ENCODE peak calls at places on chromosome 11, in seven cellular contexts. S, H, N, F, B, L and K are unnamed samples.

GRCh38 chr11:11586465-11586864 is 35.3 kb downstream of the GALNT18 start:
- DNase-seq in S (no peak), H (no peak), N (no peak), F (no peak), B (no peak), L (no peak), K (peak; percentile 50)

GRCh38 chr11:11582261-11582701 is 39.5 kb downstream of the GALNT18 start:
- DNase-seq in S (no peak), H (no peak), N (peak; percentile 49), F (no peak), B (no peak), L (no peak), K (no peak)

GRCh38 chr11:129143335-129143734 is 48.8 kb downstream of the ARHGAP32 start:
- DNase-seq in S (peak; percentile 81), H (peak; percentile 97), N (peak; percentile 92), F (no peak), B (peak; percentile 81), L (peak; percentile 80), K (no peak)

GRCh38 chr11:64103377-64103985 is 62.4 kb downstream of the MACROD1 start:
- DNase-seq in S (no peak), H (no peak), N (no peak), F (no peak), B (no peak), L (no peak), K (no peak)

GRCh38 chr11:127042445-127042844 is 41.9 kb upstream of the KIRREL3 start:
- DNase-seq in S (no peak), H (no peak), N (no peak), F (no peak), B (no peak), L (no peak), K (no peak)

GRCh38 chr11:124892750-124893454 is 4.8 kb downstream of the ROBO4 start:
- DNase-seq in S (no peak), H (no peak), N (peak; percentile 67), F (no peak), B (no peak), L (no peak), K (no peak)

GRCh38 chr11:96105197-96105895 is 181.4 kb upstream of the MTMR2 start:
- DNase-seq in S (no peak), H (peak; percentile 59), N (no peak), F (no peak), B (no peak), L (no peak), K (no peak)

GRCh38 chr11:70073188-70073817 is 4.8 kb upstream of the ANO1 start:
- DNase-seq in S (no peak), H (no peak), N (no peak), F (no peak), B (no peak), L (peak; percentile 57), K (no peak)

GRCh38 chr11:6622261-6623171 is 3.3 kb upstream of the TPP1 start:
- DNase-seq in S (no peak), H (no peak), N (no peak), F (no peak), B (no peak), L (no peak), K (no peak)

GRCh38 chr11:75814686-75815344 is at the start of gene UVRAG:
- DNase-seq in S (peak; percentile 99), H (peak; percentile 99), N (peak; percentile 100), F (peak; percentile 98), B (peak; percentile 98), L (peak; percentile 99), K (peak; percentile 100)
- TF ChIP-seq CTCF in S (no peak), H (no peak), N (no peak), F (no peak), B (peak; percentile 17), L (no peak), K (peak; percentile 22)

DNA sequence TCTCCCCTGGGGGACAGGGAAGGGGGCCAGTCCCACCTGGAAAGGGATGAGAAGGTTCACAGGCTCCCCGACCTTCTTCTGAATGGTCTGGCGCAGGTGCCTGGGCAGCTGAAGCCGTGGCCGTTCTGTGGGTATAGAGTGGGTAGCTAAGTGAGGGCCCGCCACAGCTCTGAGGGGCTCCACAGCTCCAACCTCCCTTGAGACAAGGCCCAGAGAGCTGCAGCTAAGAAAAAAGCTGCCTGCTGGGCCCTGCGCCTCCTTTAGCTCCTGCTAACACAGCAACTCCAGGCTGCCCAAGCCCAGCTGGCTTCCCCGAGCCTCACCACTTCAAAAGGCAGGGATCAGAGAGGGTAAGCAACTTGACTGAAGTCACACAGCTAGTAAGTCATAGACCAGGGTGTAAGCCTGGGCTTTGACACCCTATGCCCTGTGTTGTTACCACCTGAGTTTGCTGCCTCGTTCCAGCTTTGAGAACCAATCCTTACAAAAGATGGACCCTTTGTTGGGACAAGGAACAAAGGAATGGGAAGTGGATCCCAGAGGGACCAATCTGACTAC is 18.5 kb downstream of the MYBPC3 start:
- DNase-seq in S (no peak), H (no peak), N (no peak), F (no peak), B (no peak), L (no peak), K (no peak)
- TF ChIP-seq POLR2AphosphoS5 in S (no peak), H (no peak), N (no peak), F (no peak), B (no peak), L (no peak), K (no peak)

DNA sequence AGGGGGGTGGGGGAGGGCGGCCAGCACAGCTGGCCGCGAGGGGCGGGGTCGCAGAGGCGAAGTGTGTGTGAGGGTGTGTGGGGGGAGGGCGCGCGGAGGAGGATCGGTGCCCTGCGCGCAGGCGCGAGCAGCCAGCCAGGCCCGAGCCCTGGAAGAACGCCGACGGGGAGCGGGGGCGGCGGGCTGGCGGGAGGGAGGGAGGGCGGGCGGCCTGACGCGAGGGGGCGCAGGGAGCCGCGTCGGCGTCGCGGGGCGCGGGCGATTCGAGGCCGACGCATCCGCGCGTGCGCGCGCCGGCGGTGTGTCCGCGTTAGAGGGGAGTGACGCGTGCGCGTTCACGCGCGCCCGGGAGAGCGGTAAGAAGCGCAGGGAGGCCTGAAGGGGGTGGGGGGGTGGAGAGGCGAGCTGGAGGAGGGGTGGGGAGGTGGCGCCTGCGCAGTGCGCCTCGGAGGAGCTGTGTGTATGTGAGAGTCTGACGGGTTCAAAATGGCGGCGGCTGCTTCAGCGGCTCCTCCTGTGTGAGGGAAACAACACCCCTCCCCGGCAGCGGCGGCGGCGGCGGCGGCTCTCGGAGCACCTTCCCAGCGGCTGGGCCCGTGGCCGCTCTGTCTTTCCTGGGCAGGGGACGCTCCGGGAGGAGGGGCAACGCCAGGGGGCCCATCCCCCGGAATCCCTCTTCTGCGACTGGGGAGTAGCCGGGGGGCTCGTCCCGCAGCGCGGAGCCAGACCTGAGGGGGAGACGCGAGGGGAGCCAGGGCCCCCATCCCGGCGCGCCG is at the start of gene KDM2A:
- DNase-seq in S (peak; percentile 99), H (peak; percentile 93), N (peak; percentile 99), F (peak; percentile 100), B (peak; percentile 99), L (peak; percentile 99), K (peak; percentile 100)
- TF ChIP-seq CTCF in S (peak; percentile 15), H (peak; percentile 47), N (no peak), F (peak; percentile 49), B (no peak), L (no peak), K (peak; percentile 31)

DNA sequence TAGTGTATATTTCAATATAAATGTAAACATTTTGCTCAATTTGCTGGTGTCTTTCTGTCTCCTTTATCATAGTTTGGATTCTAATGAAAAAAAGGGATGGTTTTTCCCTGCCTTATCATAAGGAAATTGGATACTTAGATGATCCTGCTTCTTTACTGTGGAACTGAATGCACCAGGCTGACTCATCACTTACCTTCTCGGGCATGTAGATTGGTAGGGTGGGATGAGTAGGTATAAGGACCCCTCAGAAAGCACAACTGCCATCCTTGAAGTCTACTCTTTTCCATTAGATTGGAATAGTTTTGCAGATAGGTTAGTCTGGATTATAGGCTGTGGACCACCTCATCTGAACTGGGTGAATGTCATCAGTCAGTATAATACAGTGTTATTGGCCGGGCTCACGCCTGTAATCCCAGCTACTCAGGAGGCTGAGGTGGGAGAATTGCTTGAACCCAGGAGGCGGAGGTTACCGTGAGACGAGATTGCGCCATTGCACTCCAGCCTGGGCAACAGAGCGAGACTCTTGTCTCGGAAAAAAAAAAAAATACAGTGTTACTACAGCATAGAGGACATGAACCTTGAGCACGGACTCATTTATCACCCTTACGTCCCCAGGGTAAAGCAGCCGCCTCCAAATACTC is 7.4 kb upstream of the SIDT2 start:
- DNase-seq in S (no peak), H (no peak), N (no peak), F (no peak), B (peak; percentile 18), L (no peak), K (no peak)
- TF ChIP-seq POLR2AphosphoS5 in S (no peak), H (no peak), N (no peak), F (no peak), B (no peak), L (no peak), K (no peak)

GRCh38 chr11:107969219-107969618 is 39.5 kb upstream of the CUL5 start:
- DNase-seq in S (no peak), H (no peak), N (no peak), F (peak; percentile 40), B (no peak), L (no peak), K (no peak)
- TF ChIP-seq CTCF in S (no peak), H (no peak), N (no peak), F (no peak), B (no peak), L (no peak), K (no peak)

DNA sequence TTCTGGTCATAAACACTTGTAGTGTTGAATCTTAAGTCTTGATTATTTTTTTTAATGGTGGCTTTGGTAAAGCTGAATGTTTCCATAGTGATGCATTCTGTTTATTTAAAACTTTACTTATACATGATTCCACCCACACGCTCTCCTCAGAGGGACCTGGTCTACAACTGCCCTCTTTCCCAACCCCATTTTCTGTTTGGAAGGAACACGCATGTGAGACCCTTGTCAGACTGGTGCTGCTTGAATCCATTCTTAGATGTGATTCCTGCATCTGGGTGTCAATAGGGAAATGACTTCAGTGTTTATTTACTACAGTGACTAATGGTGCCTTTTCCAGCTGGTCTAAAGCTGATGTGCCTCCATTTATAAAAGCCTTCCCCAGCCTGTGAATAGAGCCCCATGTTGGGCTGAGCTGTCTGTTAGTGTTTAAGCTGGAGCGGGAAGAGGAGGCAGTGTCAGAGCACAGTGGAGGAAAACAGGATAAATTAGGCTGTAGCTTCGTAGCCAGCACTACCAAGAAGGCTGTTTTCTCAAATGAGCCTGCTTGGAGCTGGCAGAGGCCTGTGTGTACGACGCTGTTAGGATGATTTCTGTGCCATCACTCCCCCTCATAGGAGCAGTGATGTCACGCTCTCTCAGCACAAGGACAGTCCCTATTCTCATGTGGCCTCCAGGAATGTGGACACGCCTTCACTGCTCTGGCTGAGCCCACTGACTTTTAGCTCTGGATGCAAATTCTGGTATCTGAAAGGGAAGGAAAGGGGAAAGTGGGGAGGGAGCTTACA is 18.9 kb upstream of the C11orf96 start:
- DNase-seq in S (no peak), H (no peak), N (no peak), F (no peak), B (no peak), L (no peak), K (no peak)
- TF ChIP-seq POLR2AphosphoS5 in S (no peak), H (no peak), N (peak; percentile 52), F (no peak), B (peak; percentile 33), L (peak; percentile 1), K (peak; percentile 71)

GRCh38 chr11:74634537-74634936 is 42.2 kb downstream of the POLD3 start:
- DNase-seq in S (peak; percentile 14), H (peak; percentile 18), N (no peak), F (peak; percentile 37), B (no peak), L (no peak), K (no peak)
- TF ChIP-seq CTCF in S (no peak), H (peak; percentile 62), N (peak; percentile 25), F (peak; percentile 62), B (peak; percentile 51), L (no peak), K (peak; percentile 46)

GRCh38 chr11:847876-848275 is 5.2 kb downstream of the TSPAN4 start:
- DNase-seq in S (no peak), H (no peak), N (no peak), F (no peak), B (no peak), L (no peak), K (no peak)
- TF ChIP-seq POLR2AphosphoS5 in S (no peak), H (no peak), N (no peak), F (no peak), B (no peak), L (no peak), K (no peak)